ENCODE peak calls at places on chromosomes 3 and 15, in eight cellular contexts. V is tibial artery; X is activated CD8-positive, alpha-beta T cell treated with anti-CD3 and anti-CD28 coated beads, Interleukin-2, amount 10 ng/mL, durations not matched to agents 7 days and 5 days; W is AG09309; K is naive thymus-derived CD8-positive, alpha-beta T cell; J is fibroblast of lung; S is RKO; I is CD4-positive, alpha-beta T cell. L is an unnamed sample.

GRCh38 chr3:36380171-36381031 is at the start of gene STAC:
- DNase-seq in V (peak), X (peak), W (no peak), K (no peak), J (no peak), S (no peak), I (no peak), L (no peak)

GRCh38 chr15:28935316-28935715 is 49.5 kb downstream of the APBA2 start:
- DNase-seq in V (peak), X (peak), W (no peak), K (peak), J (no peak), S (peak), I (no peak), L (no peak)

GRCh38 chr3:151407928-151408327 is 23.4 kb upstream of the P2RY12 start:
- DNase-seq in V (no peak), X (no peak), W (no peak), K (no peak), J (no peak), S (no peak), I (no peak), L (no peak)

GRCh38 chr3:133675631-133676335 is 14.0 kb upstream of the TOPBP1 start:
- DNase-seq in V (no peak), X (no peak), W (no peak), K (no peak), J (no peak), S (no peak), I (no peak), L (no peak)

GRCh38 chr3:187621881-187622280 is 48.3 kb downstream of the SST start:
- DNase-seq in V (no peak), X (no peak), W (no peak), K (no peak), J (no peak), S (no peak), I (no peak), L (no peak)

GRCh38 chr3:42752441-42752840 is 20.6 kb downstream of the CCDC13 start:
- DNase-seq in V (no peak), X (no peak), W (no peak), K (no peak), J (no peak), S (no peak), I (no peak), L (peak)

GRCh38 chr3:179872842-179873241 is 163.9 kb downstream of the PEX5L start:
- DNase-seq in V (no peak), X (no peak), W (no peak), K (no peak), J (no peak), S (no peak), I (no peak), L (no peak)

GRCh38 chr15:73753250-73754130 is at the start of gene INSYN1:
- DNase-seq in V (no peak), X (no peak), W (no peak), K (no peak), J (peak), S (no peak), I (no peak), L (no peak)

GRCh38 chr3:32487781-32488526 is 14.7 kb downstream of the CMTM6 start:
- DNase-seq in V (no peak), X (no peak), W (no peak), K (no peak), J (no peak), S (no peak), I (no peak), L (no peak)

GRCh38 chr3:61872077-61872706 is 310.8 kb downstream of the PTPRG start:
- DNase-seq in V (no peak), X (no peak), W (no peak), K (no peak), J (peak), S (no peak), I (no peak), L (no peak)

GRCh38 chr15:70625438-70625837 is 137.9 kb downstream of the UACA start:
- DNase-seq in V (no peak), X (no peak), W (no peak), K (no peak), J (no peak), S (no peak), I (no peak), L (no peak)

GRCh38 chr3:157098121-157098822 is 61.7 kb downstream of the CCNL1 start:
- DNase-seq in V (no peak), X (no peak), W (no peak), K (no peak), J (peak), S (no peak), I (no peak), L (no peak)

GRCh38 chr3:182117583-182117982 is 405.9 kb downstream of the SOX2 start:
- DNase-seq in V (no peak), X (no peak), W (no peak), K (no peak), J (no peak), S (no peak), I (no peak), L (no peak)

GRCh38 chr3:126985143-126985985 is 2.4 kb downstream of the PLXNA1 start:
- DNase-seq in V (no peak), X (no peak), W (no peak), K (no peak), J (no peak), S (no peak), I (no peak), L (no peak)

GRCh38 chr3:183502782-183503181 is 52.7 kb downstream of the KLHL6 start:
- DNase-seq in V (no peak), X (no peak), W (no peak), K (no peak), J (peak), S (no peak), I (no peak), L (peak)

GRCh38 chr3:63910873-63911272 is 1.3 kb downstream of the SCAANT1 start:
- DNase-seq in V (no peak), X (peak), W (no peak), K (peak), J (peak), S (peak), I (no peak), L (no peak)

GRCh38 chr3:107450254-107450653 is 72.5 kb upstream of the BBX start:
- DNase-seq in V (no peak), X (no peak), W (no peak), K (no peak), J (no peak), S (peak), I (no peak), L (no peak)

GRCh38 chr3:79027593-79027992 is 740.2 kb downstream of the ROBO1 start:
- DNase-seq in V (no peak), X (no peak), W (no peak), K (no peak), J (no peak), S (no peak), I (no peak), L (no peak)

GRCh38 chr3:178785961-178786360 is 249.7 kb downstream of the KCNMB2 start:
- DNase-seq in V (no peak), X (no peak), W (no peak), K (no peak), J (no peak), S (no peak), I (no peak), L (no peak)

GRCh38 chr3:191523099-191523498 is 62.1 kb downstream of the PYDC2 start:
- DNase-seq in V (no peak), X (no peak), W (no peak), K (no peak), J (no peak), S (no peak), I (no peak), L (no peak)

GRCh38 chr3:58386966-58387365 is 46.7 kb downstream of the PDHB start:
- DNase-seq in V (peak), X (no peak), W (no peak), K (no peak), J (peak), S (peak), I (no peak), L (no peak)

GRCh38 chr15:50275908-50276307 is 10.4 kb upstream of the HDC start:
- DNase-seq in V (no peak), X (no peak), W (no peak), K (no peak), J (no peak), S (no peak), I (no peak), L (no peak)

GRCh38 chr3:16177962-16178627 is 3.6 kb downstream of the GALNT15 start:
- DNase-seq in V (peak), X (peak), W (peak), K (peak), J (peak), S (peak), I (peak), L (peak)

GRCh38 chr3:11495948-11496557 is 147.7 kb downstream of the VGLL4 start:
- DNase-seq in V (no peak), X (no peak), W (no peak), K (no peak), J (no peak), S (no peak), I (no peak), L (no peak)